ENCODE peak calls at places on chromosome 4, in four cellular contexts. X, M, C and Y are unnamed samples.

GRCh38 chr4:22634541-22635181 is 58.1 kb upstream of the GBA3 start:
- DNase-seq in M (no peak), X (no peak), C (no peak), Y (no peak)

GRCh38 chr4:135917016-135917415 is 1615.3 kb downstream of the PCDH18 start:
- DNase-seq in M (no peak), X (peak), C (no peak), Y (peak)

GRCh38 chr4:168757500-168757899 is 252.6 kb downstream of the CBR4 start:
- DNase-seq in C (no peak), M (no peak), X (no peak), Y (peak)

GRCh38 chr4:7155611-7156071 is 36.7 kb upstream of the SORCS2 start:
- DNase-seq in C (peak), X (no peak), M (no peak), Y (no peak)

GRCh38 chr4:139465922-139466321 is 12.0 kb downstream of the RAB33B start:
- DNase-seq in C (no peak), M (no peak), X (no peak), Y (no peak)

GRCh38 chr4:156255205-156255604 is 301.5 kb upstream of the CTSO start:
- DNase-seq in C (no peak), M (no peak), X (no peak), Y (no peak)

GRCh38 chr4:2799971-2800690 is 7.2 kb downstream of the SH3BP2 start:
- DNase-seq in X (no peak), M (no peak), C (no peak), Y (no peak)

GRCh38 chr4:184937745-184938144 is 80.5 kb upstream of the HELT start:
- DNase-seq in X (no peak), C (no peak), M (no peak), Y (no peak)

GRCh38 chr4:130029442-130029841 is 933.5 kb downstream of the C4orf33 start:
- DNase-seq in X (no peak), C (no peak), M (no peak), Y (no peak)
- H3K4ac ChIP-seq in X (no peak), C (no peak), M (no peak), Y (no peak)

GRCh38 chr4:51844157-51845054 is 1.5 kb downstream of the DCUN1D4 start:
- DNase-seq in C (peak), X (peak), M (peak), Y (peak)
- H2BK120ac ChIP-seq in C (no peak), X (no peak), M (no peak), Y (peak)

GRCh38 chr4:142361981-142362380 is 484.1 kb downstream of the INPP4B start:
- DNase-seq in M (no peak), C (no peak), X (no peak), Y (no peak)

GRCh38 chr4:142363686-142364085 is 482.4 kb downstream of the INPP4B start:
- DNase-seq in C (no peak), M (no peak), X (no peak), Y (peak)

GRCh38 chr4:142366821-142367220 is 479.3 kb downstream of the INPP4B start:
- DNase-seq in C (no peak), X (no peak), M (no peak), Y (no peak)

GRCh38 chr4:142367326-142368188 is 478.5 kb downstream of the INPP4B start:
- DNase-seq in M (no peak), X (no peak), C (no peak), Y (no peak)

DNA sequence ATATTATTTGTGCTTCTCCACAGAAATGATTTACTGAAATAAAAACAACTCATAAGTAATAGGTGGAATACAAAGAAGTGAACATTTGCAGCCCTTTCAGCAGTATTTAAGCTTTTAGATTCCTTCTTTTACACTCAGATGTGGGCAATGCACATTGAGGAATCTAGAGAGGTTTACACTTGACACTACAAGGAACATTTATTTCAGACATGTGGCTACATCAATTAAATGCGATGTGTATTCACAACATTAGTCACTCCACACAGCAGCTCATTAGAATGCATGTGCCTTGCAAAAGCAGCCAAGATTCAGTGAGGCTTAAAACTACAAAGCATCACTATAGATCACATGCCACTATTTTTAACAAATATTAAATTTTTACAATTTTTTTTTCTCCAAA is 480.7 kb downstream of the INPP4B start:
- DNase-seq in M (no peak), C (no peak), X (no peak), Y (no peak)
- H3K4ac ChIP-seq in M (no peak), C (no peak), X (no peak), Y (no peak)

GRCh38 chr4:88908521-88908920 is 148.5 kb downstream of the FAM13A start:
- DNase-seq in X (no peak), M (no peak), C (no peak), Y (no peak)

GRCh38 chr4:88911246-88912212 is 145.5 kb downstream of the FAM13A start:
- DNase-seq in X (no peak), C (no peak), M (no peak), Y (no peak)

GRCh38 chr4:88907478-88907877 is 149.5 kb downstream of the FAM13A start:
- DNase-seq in X (no peak), C (no peak), M (no peak), Y (no peak)

GRCh38 chr4:88908003-88908402 is 149.0 kb downstream of the FAM13A start:
- DNase-seq in C (no peak), M (no peak), X (peak), Y (peak)
- H2BK120ac ChIP-seq in C (no peak), M (no peak), X (no peak), Y (no peak)

DNA sequence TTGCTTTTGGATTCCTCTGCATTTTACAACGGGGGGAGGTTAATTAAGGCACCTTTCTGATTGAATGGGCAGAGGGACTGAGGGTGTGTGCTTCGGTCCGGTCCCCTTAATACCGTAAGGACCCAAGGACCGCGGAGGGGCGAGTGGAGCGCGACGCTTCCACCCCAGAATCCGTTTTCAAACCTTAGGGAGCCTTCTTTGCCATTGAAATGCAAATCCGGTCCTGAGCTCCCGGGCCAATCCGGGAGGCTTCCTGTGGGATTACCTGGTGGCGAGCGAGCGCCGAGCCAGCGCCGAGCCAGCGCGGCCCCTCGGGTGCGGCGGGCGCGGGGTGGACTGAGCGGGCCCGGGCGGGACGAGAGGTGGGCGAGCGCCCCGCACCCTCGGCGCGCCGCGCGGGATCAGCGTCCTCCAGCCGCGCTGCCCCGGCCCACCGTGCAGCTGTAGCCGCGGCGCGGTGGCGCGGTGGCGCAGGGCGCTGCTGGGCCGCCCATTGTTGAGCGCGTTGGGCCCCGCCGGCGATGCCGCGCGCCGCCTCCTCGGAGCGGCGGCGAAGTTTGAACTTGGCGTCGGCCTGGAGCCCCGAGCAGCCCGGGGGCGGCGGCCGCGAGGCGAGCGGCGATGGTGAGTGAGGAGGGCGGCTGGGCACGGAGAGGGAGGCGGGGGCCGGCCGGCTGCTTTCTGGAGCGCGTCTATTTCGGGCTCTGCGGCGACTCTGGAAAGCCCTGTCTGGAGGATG is 208.7 kb downstream of the SOWAHB start:
- DNase-seq in X (peak), M (peak), C (peak), Y (peak)
- H3K4ac ChIP-seq in X (peak), M (no peak), C (no peak), Y (peak)

DNA sequence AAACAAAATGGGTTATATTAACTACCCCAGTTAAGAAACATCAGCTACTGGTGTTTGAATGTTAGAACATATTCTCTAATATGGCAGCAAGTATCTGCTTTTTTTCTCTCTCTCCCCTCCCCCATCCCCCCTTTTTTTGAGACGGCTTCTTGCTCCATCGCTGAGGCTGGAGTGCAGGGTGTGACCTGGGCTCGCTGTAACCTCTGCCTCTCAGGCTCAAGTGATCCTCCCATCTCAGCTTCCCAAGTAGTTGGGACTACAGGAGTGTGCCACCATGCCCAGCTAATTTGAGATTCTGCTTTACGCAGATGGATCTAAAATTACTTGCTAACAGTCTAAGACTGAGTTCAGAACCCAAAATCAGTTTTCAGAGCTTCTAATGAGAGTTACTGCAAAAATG is 101.9 kb downstream of the AFF1 start:
- DNase-seq in M (no peak), X (no peak), C (no peak), Y (no peak)
- H2BK120ac ChIP-seq in M (no peak), X (no peak), C (no peak), Y (no peak)

GRCh38 chr4:78336093-78336943 is 215.3 kb upstream of the ANXA3 start:
- DNase-seq in X (peak), C (no peak), M (no peak), Y (no peak)
- H3K4ac ChIP-seq in X (no peak), C (no peak), M (no peak), Y (no peak)

DNA sequence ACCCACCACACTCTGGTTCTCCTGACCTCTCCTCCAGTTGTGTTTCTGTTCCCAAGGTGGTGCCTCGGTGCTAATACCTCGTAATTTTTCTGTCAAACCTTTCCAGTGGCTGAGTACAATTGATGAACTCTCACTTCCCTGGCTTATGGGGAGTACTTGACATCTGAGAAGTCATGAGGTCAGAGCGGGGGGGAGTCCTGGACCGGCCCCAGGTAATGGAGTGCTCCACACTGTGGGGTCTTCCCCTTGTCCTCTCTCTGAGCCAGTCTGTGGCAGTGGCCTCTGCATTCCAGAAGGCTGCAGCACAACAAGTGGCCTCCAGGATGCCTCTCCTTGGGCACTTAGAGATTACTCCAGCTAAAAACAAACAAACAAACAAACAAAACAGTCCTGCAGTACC is 122.5 kb upstream of the TRIM2 start:
- DNase-seq in M (no peak), C (no peak), X (no peak), Y (no peak)
- H2BK120ac ChIP-seq in M (no peak), C (no peak), X (no peak), Y (no peak)

DNA sequence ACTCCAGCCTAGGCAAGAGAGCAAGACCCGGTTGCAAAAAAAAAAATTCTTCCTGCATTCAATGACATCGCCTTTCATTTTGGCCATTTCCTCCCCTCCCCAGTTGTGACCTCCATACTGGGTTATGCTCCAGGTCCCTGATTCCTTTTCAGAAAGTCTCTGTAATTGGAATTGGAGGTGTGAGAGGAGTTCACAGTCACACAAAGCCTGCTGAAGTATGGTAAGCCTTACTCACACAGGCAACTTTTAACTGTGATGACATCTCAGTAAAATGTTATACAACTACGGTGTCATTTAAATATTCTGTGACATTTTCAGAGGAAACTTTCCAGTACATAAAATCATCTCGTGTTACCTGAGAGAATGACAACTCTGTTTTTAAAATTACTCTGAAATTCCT is 73.6 kb downstream of the CEP44 start:
- DNase-seq in X (no peak), C (no peak), M (no peak), Y (no peak)
- H3K4ac ChIP-seq in X (no peak), C (no peak), M (no peak), Y (no peak)

GRCh38 chr4:126682250-126682649 is 950.5 kb upstream of the INTU start:
- DNase-seq in M (no peak), X (no peak), C (no peak), Y (no peak)

GRCh38 chr4:126678608-126679007 is 954.1 kb upstream of the INTU start:
- DNase-seq in C (no peak), M (no peak), X (no peak), Y (no peak)

DNA sequence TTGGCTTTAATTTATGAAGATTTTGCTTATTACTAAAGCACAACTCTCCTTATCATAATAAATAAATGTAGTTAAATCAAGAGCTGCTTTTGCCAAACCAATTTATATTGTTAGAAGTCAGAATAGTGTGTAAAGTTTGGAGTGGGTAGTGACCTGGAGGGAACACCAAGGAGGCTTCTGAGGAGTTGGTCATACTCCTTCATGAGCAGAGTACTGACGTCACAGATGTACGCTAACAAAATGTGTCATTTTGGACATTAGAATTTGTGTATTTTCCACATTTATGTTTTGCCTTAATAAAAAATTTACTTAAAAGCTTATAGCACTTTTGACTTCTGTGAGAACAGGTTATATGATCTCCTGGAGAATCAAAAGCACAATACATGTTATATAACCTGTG is 953.5 kb upstream of the INTU start:
- DNase-seq in X (no peak), C (no peak), M (no peak), Y (no peak)
- H2BK120ac ChIP-seq in X (no peak), C (no peak), M (no peak), Y (no peak)